ENCODE peak calls at places on chromosome 20, in seven cellular contexts. One of them, this sample, is unnamed.

GRCh38 chr20:51560550-51561307 is 18.2 kb upstream of the NFATC2 start:
- DNase-seq in A549: no peak
- DNase-seq in lower lobe of right lung: no peak
- DNase-seq in Calu3: no peak
- DNase-seq in choroid plexus epithelial cell: no peak
- DNase-seq in neural progenitor cell: no peak
- DNase-seq in ovary: no peak
- DNase-seq in this sample: no peak

GRCh38 chr20:54168961-54169862 is 4.6 kb downstream of the CYP24A1 start:
- DNase-seq in A549: peak; percentile 63
- DNase-seq in lower lobe of right lung: no peak
- DNase-seq in Calu3: no peak
- DNase-seq in choroid plexus epithelial cell: no peak
- DNase-seq in neural progenitor cell: no peak
- DNase-seq in ovary: no peak
- DNase-seq in this sample: no peak

GRCh38 chr20:63072231-63072791 is 65.5 kb upstream of the BHLHE23 start:
- DNase-seq in A549: no peak
- DNase-seq in lower lobe of right lung: peak; percentile 25
- DNase-seq in Calu3: no peak
- DNase-seq in choroid plexus epithelial cell: no peak
- DNase-seq in neural progenitor cell: no peak
- DNase-seq in ovary: no peak
- DNase-seq in this sample: no peak

GRCh38 chr20:48845721-48846306 is 18.0 kb upstream of the PREX1 start:
- DNase-seq in A549: no peak
- DNase-seq in lower lobe of right lung: no peak
- DNase-seq in Calu3: no peak
- DNase-seq in choroid plexus epithelial cell: no peak
- DNase-seq in neural progenitor cell: no peak
- DNase-seq in ovary: no peak
- DNase-seq in this sample: no peak

GRCh38 chr20:48672324-48672723 is 155.5 kb downstream of the PREX1 start:
- DNase-seq in A549: no peak
- DNase-seq in lower lobe of right lung: no peak
- DNase-seq in Calu3: no peak
- DNase-seq in choroid plexus epithelial cell: no peak
- DNase-seq in neural progenitor cell: no peak
- DNase-seq in ovary: no peak
- DNase-seq in this sample: no peak

GRCh38 chr20:47263502-47264084 is 92.9 kb downstream of the ZMYND8 start:
- DNase-seq in A549: no peak
- DNase-seq in lower lobe of right lung: no peak
- DNase-seq in Calu3: no peak
- DNase-seq in choroid plexus epithelial cell: no peak
- DNase-seq in neural progenitor cell: no peak
- DNase-seq in ovary: no peak
- DNase-seq in this sample: no peak

GRCh38 chr20:35561268-35561667 is 19.4 kb downstream of the ERGIC3 start:
- DNase-seq in A549: peak; percentile 46
- DNase-seq in lower lobe of right lung: no peak
- DNase-seq in Calu3: peak; percentile 28
- DNase-seq in choroid plexus epithelial cell: peak; percentile 64
- DNase-seq in neural progenitor cell: peak; percentile 77
- DNase-seq in ovary: no peak
- DNase-seq in this sample: no peak

GRCh38 chr20:58374027-58374850 is 14.8 kb upstream of the VAPB start:
- DNase-seq in A549: no peak
- DNase-seq in lower lobe of right lung: peak; percentile 52
- DNase-seq in Calu3: no peak
- DNase-seq in choroid plexus epithelial cell: no peak
- DNase-seq in neural progenitor cell: peak; percentile 48
- DNase-seq in ovary: no peak
- DNase-seq in this sample: no peak

GRCh38 chr20:53652090-53652858 is 58.6 kb upstream of the ZNF217 start:
- DNase-seq in A549: peak; percentile 38
- DNase-seq in lower lobe of right lung: no peak
- DNase-seq in Calu3: no peak
- DNase-seq in choroid plexus epithelial cell: peak; percentile 51
- DNase-seq in neural progenitor cell: no peak
- DNase-seq in ovary: no peak
- DNase-seq in this sample: no peak

GRCh38 chr20:20413801-20414200 is 45.9 kb downstream of the INSM1 start:
- DNase-seq in A549: no peak
- DNase-seq in lower lobe of right lung: no peak
- DNase-seq in Calu3: no peak
- DNase-seq in choroid plexus epithelial cell: no peak
- DNase-seq in neural progenitor cell: peak; percentile 62
- DNase-seq in ovary: no peak
- DNase-seq in this sample: no peak

GRCh38 chr20:44829688-44830087 is 19.3 kb upstream of the RIMS4 start:
- DNase-seq in A549: no peak
- DNase-seq in lower lobe of right lung: no peak
- DNase-seq in Calu3: no peak
- DNase-seq in choroid plexus epithelial cell: no peak
- DNase-seq in neural progenitor cell: no peak
- DNase-seq in ovary: no peak
- DNase-seq in this sample: no peak

DNA sequence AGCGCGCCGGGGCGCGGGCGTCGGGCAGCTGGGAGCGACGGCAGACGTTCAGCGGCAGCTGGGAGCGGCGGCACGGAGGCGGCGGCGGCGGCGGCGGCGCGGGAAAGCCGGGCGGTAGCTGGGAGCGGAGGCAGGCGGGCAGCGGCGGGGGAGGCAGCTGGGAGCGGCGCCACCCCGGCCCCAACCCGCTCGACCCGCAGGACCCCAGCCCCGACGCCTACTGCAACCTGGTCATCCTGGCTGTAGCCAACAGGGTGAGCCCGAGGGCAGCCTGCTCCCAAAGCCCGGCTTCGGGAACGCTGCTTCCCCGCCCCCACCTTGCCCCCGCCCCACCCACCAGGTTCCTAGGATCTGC is 8.9 kb downstream of the CCM2L start:
- DNase-seq in A549: peak; percentile 27
- DNase-seq in lower lobe of right lung: peak; percentile 43
- DNase-seq in Calu3: peak; percentile 61
- DNase-seq in choroid plexus epithelial cell: no peak
- DNase-seq in neural progenitor cell: peak; percentile 82
- DNase-seq in ovary: no peak
- DNase-seq in this sample: no peak
- TF ChIP-seq CTCF in A549: no peak
- TF ChIP-seq CTCF in lower lobe of right lung: no peak
- TF ChIP-seq CTCF in Calu3: peak; percentile 39
- TF ChIP-seq CTCF in choroid plexus epithelial cell: peak; percentile 3
- TF ChIP-seq CTCF in neural progenitor cell: peak; percentile 27
- TF ChIP-seq CTCF in ovary: no peak
- TF ChIP-seq CTCF in this sample: no peak

DNA sequence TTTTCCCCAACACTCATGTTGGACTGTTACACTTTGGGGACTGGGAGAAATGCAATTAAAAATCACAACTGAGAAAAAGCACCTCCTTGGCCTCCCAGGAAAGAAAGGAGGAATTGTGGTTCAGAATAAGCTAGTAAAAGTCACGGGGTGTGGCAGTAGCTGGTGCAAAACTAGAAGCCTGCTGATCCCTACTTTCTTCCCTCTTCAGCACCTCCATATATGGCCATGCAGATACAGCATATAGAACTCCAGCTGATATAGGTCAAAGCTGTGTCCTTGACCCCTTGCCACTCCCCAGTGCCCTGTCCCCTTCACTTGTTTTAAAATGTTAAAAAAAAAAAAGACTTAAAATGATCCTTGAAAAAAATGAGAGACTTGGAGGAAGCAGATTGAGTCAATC is 5.5 kb upstream of the FLRT3 start:
- DNase-seq in A549: no peak
- DNase-seq in lower lobe of right lung: no peak
- DNase-seq in Calu3: no peak
- DNase-seq in choroid plexus epithelial cell: no peak
- DNase-seq in neural progenitor cell: no peak
- DNase-seq in ovary: no peak
- DNase-seq in this sample: no peak
- TF ChIP-seq CTCF in A549: no peak
- TF ChIP-seq CTCF in lower lobe of right lung: no peak
- TF ChIP-seq CTCF in Calu3: no peak
- TF ChIP-seq CTCF in choroid plexus epithelial cell: no peak
- TF ChIP-seq CTCF in neural progenitor cell: no peak
- TF ChIP-seq CTCF in ovary: no peak
- TF ChIP-seq CTCF in this sample: no peak

GRCh38 chr20:50053790-50054547 is 59.0 kb downstream of the UBE2V1 start:
- DNase-seq in A549: no peak
- DNase-seq in lower lobe of right lung: no peak
- DNase-seq in Calu3: peak; percentile 38
- DNase-seq in choroid plexus epithelial cell: no peak
- DNase-seq in neural progenitor cell: no peak
- DNase-seq in ovary: no peak
- DNase-seq in this sample: no peak
- TF ChIP-seq CTCF in A549: no peak
- TF ChIP-seq CTCF in lower lobe of right lung: no peak
- TF ChIP-seq CTCF in Calu3: no peak
- TF ChIP-seq CTCF in choroid plexus epithelial cell: no peak
- TF ChIP-seq CTCF in neural progenitor cell: no peak
- TF ChIP-seq CTCF in ovary: no peak
- TF ChIP-seq CTCF in this sample: no peak

GRCh38 chr20:59519707-59520014 is 84.7 kb upstream of the PHACTR3 start:
- DNase-seq in A549: no peak
- DNase-seq in lower lobe of right lung: no peak
- DNase-seq in Calu3: no peak
- DNase-seq in choroid plexus epithelial cell: no peak
- DNase-seq in neural progenitor cell: no peak
- DNase-seq in ovary: no peak
- DNase-seq in this sample: no peak
- TF ChIP-seq CTCF in A549: no peak
- TF ChIP-seq CTCF in lower lobe of right lung: no peak
- TF ChIP-seq CTCF in Calu3: no peak
- TF ChIP-seq CTCF in choroid plexus epithelial cell: no peak
- TF ChIP-seq CTCF in neural progenitor cell: no peak
- TF ChIP-seq CTCF in ovary: no peak
- TF ChIP-seq CTCF in this sample: peak; percentile 51

GRCh38 chr20:2872304-2873009 is 824 bp upstream of the PTPRA start:
- DNase-seq in A549: peak; percentile 71
- DNase-seq in lower lobe of right lung: peak; percentile 79
- DNase-seq in Calu3: peak; percentile 67
- DNase-seq in choroid plexus epithelial cell: peak; percentile 66
- DNase-seq in neural progenitor cell: peak; percentile 86
- DNase-seq in ovary: peak; percentile 46
- DNase-seq in this sample: peak; percentile 57
- TF ChIP-seq CTCF in A549: peak; percentile 64
- TF ChIP-seq CTCF in lower lobe of right lung: peak; percentile 28
- TF ChIP-seq CTCF in Calu3: no peak
- TF ChIP-seq CTCF in choroid plexus epithelial cell: peak; percentile 45
- TF ChIP-seq CTCF in neural progenitor cell: peak; percentile 49
- TF ChIP-seq CTCF in ovary: no peak
- TF ChIP-seq CTCF in this sample: no peak

GRCh38 chr20:18090044-18090443 is 32.3 kb upstream of the OVOL2 start:
- DNase-seq in A549: peak; percentile 17
- DNase-seq in lower lobe of right lung: no peak
- DNase-seq in Calu3: no peak
- DNase-seq in choroid plexus epithelial cell: peak; percentile 6
- DNase-seq in neural progenitor cell: no peak
- DNase-seq in ovary: no peak
- DNase-seq in this sample: no peak
- TF ChIP-seq CTCF in A549: no peak
- TF ChIP-seq CTCF in lower lobe of right lung: no peak
- TF ChIP-seq CTCF in Calu3: no peak
- TF ChIP-seq CTCF in choroid plexus epithelial cell: no peak
- TF ChIP-seq CTCF in neural progenitor cell: no peak
- TF ChIP-seq CTCF in ovary: no peak
- TF ChIP-seq CTCF in this sample: no peak

This sample was measured in mesothelial cell of epicardium.